ENCODE peak calls at places on chromosomes 16 and 17, in nine cellular contexts. One of them, this sample, is unnamed.

GRCh38 chr17:9079461-9080103 is 58.3 kb downstream of the NTN1 start:
- DNase-seq in omental fat pad: no peak
- DNase-seq in AG09309: no peak
- DNase-seq in ACHN: no peak
- DNase-seq in EL: no peak
- DNase-seq in choroid plexus epithelial cell: no peak
- DNase-seq in SW 1271: no peak
- DNase-seq in right lobe of liver: no peak
- DNase-seq in thoracic aorta: no peak
- DNase-seq in this sample: no peak

GRCh38 chr17:68461589-68461988 is 4.3 kb upstream of the WIPI1 start:
- DNase-seq in omental fat pad: no peak
- DNase-seq in AG09309: no peak
- DNase-seq in ACHN: no peak
- DNase-seq in EL: no peak
- DNase-seq in choroid plexus epithelial cell: no peak
- DNase-seq in SW 1271: no peak
- DNase-seq in right lobe of liver: no peak
- DNase-seq in thoracic aorta: no peak
- DNase-seq in this sample: no peak

GRCh38 chr16:648071-648785 is 937 bp upstream of the WDR90 start:
- DNase-seq in omental fat pad: no peak
- DNase-seq in AG09309: no peak
- DNase-seq in ACHN: peak; percentile 29
- DNase-seq in EL: no peak
- DNase-seq in choroid plexus epithelial cell: peak; percentile 20
- DNase-seq in SW 1271: no peak
- DNase-seq in right lobe of liver: peak; percentile 95
- DNase-seq in thoracic aorta: no peak
- DNase-seq in this sample: no peak

GRCh38 chr16:68275611-68276191 is 11.4 kb downstream of the SLC7A6 start:
- DNase-seq in omental fat pad: no peak
- DNase-seq in AG09309: no peak
- DNase-seq in ACHN: no peak
- DNase-seq in EL: no peak
- DNase-seq in choroid plexus epithelial cell: no peak
- DNase-seq in SW 1271: no peak
- DNase-seq in right lobe of liver: no peak
- DNase-seq in thoracic aorta: no peak
- DNase-seq in this sample: no peak

GRCh38 chr16:5062790-5063765 is 2.7 kb downstream of the C16orf89 start:
- DNase-seq in omental fat pad: no peak
- DNase-seq in AG09309: no peak
- DNase-seq in ACHN: no peak
- DNase-seq in EL: no peak
- DNase-seq in choroid plexus epithelial cell: no peak
- DNase-seq in SW 1271: no peak
- DNase-seq in right lobe of liver: no peak
- DNase-seq in thoracic aorta: no peak
- DNase-seq in this sample: no peak

GRCh38 chr16:84367750-84368320 is 503 bp upstream of the ATP2C2 start:
- DNase-seq in omental fat pad: no peak
- DNase-seq in AG09309: no peak
- DNase-seq in ACHN: no peak
- DNase-seq in EL: no peak
- DNase-seq in choroid plexus epithelial cell: no peak
- DNase-seq in SW 1271: no peak
- DNase-seq in right lobe of liver: no peak
- DNase-seq in thoracic aorta: no peak
- DNase-seq in this sample: no peak

GRCh38 chr16:12902511-12903324 is 1.3 kb downstream of the SHISA9 start:
- DNase-seq in omental fat pad: no peak
- DNase-seq in AG09309: no peak
- DNase-seq in ACHN: peak; percentile 56
- DNase-seq in EL: no peak
- DNase-seq in choroid plexus epithelial cell: no peak
- DNase-seq in SW 1271: no peak
- DNase-seq in right lobe of liver: no peak
- DNase-seq in thoracic aorta: no peak
- DNase-seq in this sample: no peak

GRCh38 chr16:30527635-30528178 is 1.3 kb upstream of the ZNF768 start:
- DNase-seq in omental fat pad: no peak
- DNase-seq in AG09309: no peak
- DNase-seq in ACHN: no peak
- DNase-seq in EL: no peak
- DNase-seq in choroid plexus epithelial cell: no peak
- DNase-seq in SW 1271: no peak
- DNase-seq in right lobe of liver: no peak
- DNase-seq in thoracic aorta: no peak
- DNase-seq in this sample: no peak

GRCh38 chr16:72956124-72957064 is 91.5 kb downstream of the ZFHX3 start:
- DNase-seq in omental fat pad: no peak
- DNase-seq in AG09309: no peak
- DNase-seq in ACHN: no peak
- DNase-seq in EL: no peak
- DNase-seq in choroid plexus epithelial cell: no peak
- DNase-seq in SW 1271: no peak
- DNase-seq in right lobe of liver: peak; percentile 87
- DNase-seq in thoracic aorta: no peak
- DNase-seq in this sample: no peak

GRCh38 chr17:32489320-32490100 is 2.7 kb downstream of the CDK5R1 start:
- DNase-seq in omental fat pad: no peak
- DNase-seq in AG09309: no peak
- DNase-seq in ACHN: no peak
- DNase-seq in EL: no peak
- DNase-seq in choroid plexus epithelial cell: no peak
- DNase-seq in SW 1271: no peak
- DNase-seq in right lobe of liver: no peak
- DNase-seq in thoracic aorta: no peak
- DNase-seq in this sample: no peak

This sample was measured in HS-27A.